ENCODE peak calls at places on chromosomes 5 and 9, in nine cellular contexts. T is activated T-cell treated with anti-CD3 and anti-CD28 coated beads, Interleukin-2, amount 50 U/mL, for 24 hours; X is activated CD4-positive, alpha-beta T cell treated with anti-CD3 and anti-CD28 coated beads, Interleukin-2, amount 50 U/mL, for 48 hours; R is Caki2; U is amniotic epithelial cell; P is astrocyte of the spinal cord; M is breast epithelium; B is PC-3; G is spleen. Z is an unnamed sample.

GRCh38 chr5:176543428-176544182 is 5.5 kb upstream of the CDHR2 start:
- DNase-seq in U (no peak), P (no peak), B (peak), X (peak), T (peak), R (peak), G (peak), M (peak), Z (no peak)

GRCh38 chr9:4787876-4788275 is 4.9 kb upstream of the RCL1 start:
- DNase-seq in U (no peak), B (no peak), T (no peak), P (no peak), M (no peak), X (no peak), G (no peak), R (no peak), Z (no peak)

GRCh38 chr9:97059661-97060060 is 20.7 kb upstream of the CTSV start:
- DNase-seq in G (no peak), M (peak), U (no peak), B (peak), X (no peak), T (no peak), P (no peak), R (peak), Z (no peak)

GRCh38 chr9:81379655-81380054 is 309.7 kb downstream of the TLE1 start:
- DNase-seq in B (peak), P (no peak), G (no peak), M (no peak), T (no peak), U (no peak), R (no peak), X (no peak), Z (peak)

GRCh38 chr5:141349917-141350619 is at the start of gene PCDHGB1:
- DNase-seq in M (no peak), T (no peak), R (no peak), B (no peak), X (peak), G (no peak), P (peak), U (peak), Z (peak)

GRCh38 chr9:113444736-113445135 is 18.8 kb upstream of the RGS3 start:
- DNase-seq in U (no peak), R (no peak), P (no peak), B (no peak), T (no peak), G (no peak), X (no peak), M (no peak), Z (no peak)

GRCh38 chr9:104494808-104495207 is 9.3 kb upstream of the OR13F1 start:
- DNase-seq in M (no peak), P (no peak), R (no peak), U (peak), T (no peak), X (no peak), B (peak), G (no peak), Z (no peak)

GRCh38 chr5:180047667-180048066 is 23.9 kb downstream of the RNF130 start:
- DNase-seq in T (no peak), R (no peak), G (no peak), B (no peak), X (no peak), M (peak), P (peak), U (no peak), Z (no peak)

GRCh38 chr9:137522746-137523455 is 27.3 kb downstream of the PNPLA7 start:
- DNase-seq in B (no peak), X (no peak), P (no peak), G (no peak), T (no peak), M (no peak), U (no peak), R (no peak), Z (no peak)

GRCh38 chr5:92634883-92635282 is 946.1 kb downstream of the NR2F1-AS1 start:
- DNase-seq in R (no peak), X (no peak), G (no peak), B (no peak), P (no peak), U (no peak), M (no peak), T (no peak), Z (no peak)

GRCh38 chr5:115396079-115396478 is 99.6 kb upstream of the CCDC112 start:
- DNase-seq in M (no peak), P (no peak), G (no peak), U (peak), X (no peak), T (no peak), B (no peak), R (no peak), Z (no peak)

GRCh38 chr5:179986328-179986727 is 78.6 kb upstream of the TBC1D9B start:
- DNase-seq in R (no peak), P (no peak), M (no peak), T (no peak), X (no peak), G (no peak), B (peak), U (peak), Z (no peak)

GRCh38 chr5:7395432-7396168 is at the start of gene ADCY2:
- DNase-seq in T (no peak), U (no peak), R (no peak), P (no peak), X (no peak), M (no peak), B (no peak), G (no peak), Z (no peak)